ENCODE peak calls at places on chromosomes 13 and 19, in nine cellular contexts. One of them, this sample, is unnamed.

GRCh38 chr19:3434630-3435553 is 45.4 kb downstream of the SMIM24 start:
- DNase-seq in HAP-1: peak; percentile 91
- DNase-seq in heart right ventricle: peak; percentile 97
- DNase-seq in iris pigment epithelial cell: peak; percentile 97
- DNase-seq in amniotic stem cell: peak; percentile 95
- DNase-seq in EL: peak; percentile 96
- DNase-seq in HS-5: peak; percentile 60
- DNase-seq in left ventricle myocardium inferior: peak; percentile 96
- DNase-seq in substantia nigra: peak; percentile 85
- DNase-seq in this sample: peak; percentile 93

GRCh38 chr13:44989941-44990340 is 603 bp downstream of the GPALPP1 start:
- DNase-seq in HAP-1: no peak
- DNase-seq in heart right ventricle: no peak
- DNase-seq in iris pigment epithelial cell: peak; percentile 11
- DNase-seq in amniotic stem cell: no peak
- DNase-seq in EL: no peak
- DNase-seq in HS-5: no peak
- DNase-seq in left ventricle myocardium inferior: no peak
- DNase-seq in substantia nigra: no peak
- DNase-seq in this sample: no peak

GRCh38 chr13:73090116-73090811 is 31.5 kb downstream of the KLF5 start:
- DNase-seq in HAP-1: no peak
- DNase-seq in heart right ventricle: no peak
- DNase-seq in iris pigment epithelial cell: peak; percentile 87
- DNase-seq in amniotic stem cell: peak; percentile 15
- DNase-seq in EL: peak; percentile 88
- DNase-seq in HS-5: peak; percentile 38
- DNase-seq in left ventricle myocardium inferior: no peak
- DNase-seq in substantia nigra: no peak
- DNase-seq in this sample: peak; percentile 91

GRCh38 chr19:47271949-47272348 is 2.7 kb upstream of the INAFM1 start:
- DNase-seq in HAP-1: no peak
- DNase-seq in heart right ventricle: no peak
- DNase-seq in iris pigment epithelial cell: no peak
- DNase-seq in amniotic stem cell: no peak
- DNase-seq in EL: no peak
- DNase-seq in HS-5: no peak
- DNase-seq in left ventricle myocardium inferior: no peak
- DNase-seq in substantia nigra: no peak
- DNase-seq in this sample: no peak

GRCh38 chr13:102597029-102598015 is 536 bp downstream of the TPP2 start:
- DNase-seq in HAP-1: no peak
- DNase-seq in heart right ventricle: no peak
- DNase-seq in iris pigment epithelial cell: peak; percentile 71
- DNase-seq in amniotic stem cell: peak; percentile 1
- DNase-seq in EL: peak; percentile 20
- DNase-seq in HS-5: no peak
- DNase-seq in left ventricle myocardium inferior: peak; percentile 16
- DNase-seq in substantia nigra: peak; percentile 36
- DNase-seq in this sample: peak; percentile 52

GRCh38 chr19:38736036-38736412 is 8.2 kb downstream of the CAPN12 start:
- DNase-seq in HAP-1: no peak
- DNase-seq in heart right ventricle: peak; percentile 51
- DNase-seq in iris pigment epithelial cell: no peak
- DNase-seq in amniotic stem cell: no peak
- DNase-seq in EL: peak; percentile 46
- DNase-seq in HS-5: no peak
- DNase-seq in left ventricle myocardium inferior: peak; percentile 33
- DNase-seq in substantia nigra: no peak
- DNase-seq in this sample: no peak

GRCh38 chr19:32570081-32570785 is 10.8 kb upstream of the PDCD5 start:
- DNase-seq in HAP-1: peak; percentile 60
- DNase-seq in heart right ventricle: no peak
- DNase-seq in iris pigment epithelial cell: peak; percentile 70
- DNase-seq in amniotic stem cell: no peak
- DNase-seq in EL: peak; percentile 63
- DNase-seq in HS-5: no peak
- DNase-seq in left ventricle myocardium inferior: no peak
- DNase-seq in substantia nigra: peak; percentile 15
- DNase-seq in this sample: peak; percentile 57

GRCh38 chr13:71611292-71611691 is 255.7 kb downstream of the DACH1 start:
- DNase-seq in HAP-1: peak; percentile 50
- DNase-seq in heart right ventricle: no peak
- DNase-seq in iris pigment epithelial cell: no peak
- DNase-seq in amniotic stem cell: no peak
- DNase-seq in EL: no peak
- DNase-seq in HS-5: no peak
- DNase-seq in left ventricle myocardium inferior: no peak
- DNase-seq in substantia nigra: no peak
- DNase-seq in this sample: no peak

GRCh38 chr19:30178721-30179402 is 193.3 kb upstream of the ZNF536 start:
- DNase-seq in HAP-1: peak; percentile 60
- DNase-seq in heart right ventricle: no peak
- DNase-seq in iris pigment epithelial cell: no peak
- DNase-seq in amniotic stem cell: no peak
- DNase-seq in EL: no peak
- DNase-seq in HS-5: no peak
- DNase-seq in left ventricle myocardium inferior: no peak
- DNase-seq in substantia nigra: no peak
- DNase-seq in this sample: no peak

GRCh38 chr19:49689133-49690072 is at the start of gene ADM5:
- DNase-seq in HAP-1: no peak
- DNase-seq in heart right ventricle: peak; percentile 54
- DNase-seq in iris pigment epithelial cell: no peak
- DNase-seq in amniotic stem cell: no peak
- DNase-seq in EL: peak; percentile 36
- DNase-seq in HS-5: no peak
- DNase-seq in left ventricle myocardium inferior: peak; percentile 50
- DNase-seq in substantia nigra: no peak
- DNase-seq in this sample: no peak

This sample was measured in IMR-90.